ENCODE peak calls at places on chromosomes 3 and 15, in five cellular contexts. J, Q, R, C and E are unnamed samples.
A peak's percentile ranks its signal among the peaks of the same experiment; 100 is the strongest.

GRCh38 chr3:13493867-13494441 is 13.8 kb downstream of the HDAC11 start:
- DNase-seq in J (no peak), Q (no peak), R (no peak), C (no peak), E (no peak)

GRCh38 chr15:60729850-60730458 is 251.0 kb upstream of the ICE2 start:
- DNase-seq in J (no peak), Q (no peak), R (no peak), C (no peak), E (no peak)

GRCh38 chr15:67110958-67111864 is 45.8 kb downstream of the SMAD3 start:
- DNase-seq in J (no peak), Q (no peak), R (no peak), C (no peak), E (no peak)

GRCh38 chr3:130463221-130463620 is 53.8 kb upstream of the COL6A6 start:
- DNase-seq in J (no peak), Q (no peak), R (no peak), C (no peak), E (no peak)

GRCh38 chr15:64766041-64766440 is 9.3 kb downstream of the RBPMS2 start:
- DNase-seq in J (no peak), Q (no peak), R (no peak), C (no peak), E (no peak)

GRCh38 chr3:15499536-15499935 is 22.0 kb downstream of the COLQ start:
- DNase-seq in J (no peak), Q (no peak), R (no peak), C (no peak), E (no peak)

GRCh38 chr3:136659253-136659652 is 92.9 kb downstream of the STAG1 start:
- DNase-seq in J (peak; percentile 19), Q (no peak), R (no peak), C (peak; percentile 10), E (peak; percentile 91)

GRCh38 chr15:88812137-88812536 is 8.9 kb downstream of the ACAN start:
- DNase-seq in J (no peak), Q (no peak), R (no peak), C (no peak), E (no peak)

GRCh38 chr3:52023860-52024764 is 28.4 kb upstream of the RPL29 start:
- DNase-seq in J (no peak), Q (no peak), R (no peak), C (no peak), E (no peak)

GRCh38 chr15:95024388-95024787 is 793.0 kb downstream of the MCTP2 start:
- DNase-seq in J (no peak), Q (no peak), R (no peak), C (peak; percentile 36), E (peak; percentile 63)

DNA sequence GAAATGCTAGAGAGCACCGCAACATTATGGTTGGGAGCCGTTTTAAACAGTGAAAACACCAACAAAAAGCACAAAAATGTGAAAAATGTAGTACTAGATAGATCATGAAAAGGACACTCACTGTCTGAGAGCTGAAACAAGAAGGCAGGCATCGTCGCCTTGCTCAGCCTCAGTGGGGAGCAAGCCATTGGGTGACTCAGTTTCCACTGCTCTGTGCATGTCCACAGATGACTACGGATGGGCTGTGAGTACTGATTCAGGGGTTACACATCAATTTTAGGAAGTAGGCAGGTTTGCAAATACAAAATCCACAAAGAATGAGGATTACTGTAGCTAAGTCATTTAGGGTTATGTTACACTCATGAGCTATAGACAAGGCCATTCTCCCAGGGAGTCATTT is 10.8 kb downstream of the NOX5 start:
- DNase-seq in J (no peak), Q (no peak), R (no peak), C (no peak), E (no peak)
- H3K4me1 ChIP-seq in J (no peaks in the 10 kb centered on the region), Q (no peaks in the 10 kb centered on the region), R (no peaks in the 10 kb centered on the region), C (peaks cover 5% of the 10 kb centered on the region), E (no peaks in the 10 kb centered on the region)

DNA sequence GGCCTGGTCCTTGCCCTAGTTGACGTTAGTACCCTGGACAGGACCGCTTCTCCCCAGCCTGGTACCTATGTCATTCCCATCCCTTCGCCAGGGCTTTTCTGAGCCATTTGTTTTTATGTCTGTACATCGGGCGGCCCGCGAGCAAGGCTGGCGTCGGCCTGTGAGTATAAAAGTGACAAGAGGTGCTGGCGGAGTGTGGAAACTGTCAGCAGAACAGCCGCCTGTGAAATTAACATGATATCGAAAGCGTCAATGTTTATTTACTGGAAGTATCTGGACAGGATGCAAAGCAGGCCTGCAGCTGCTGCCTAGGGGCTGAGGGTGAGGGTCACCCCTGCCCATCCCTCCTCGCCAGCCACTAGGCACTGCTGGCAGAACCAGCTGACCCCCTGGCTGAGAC is 33.4 kb downstream of the LINGO1 start:
- DNase-seq in J (no peak), Q (no peak), R (no peak), C (no peak), E (no peak)
- H3K27ac ChIP-seq in J (no peak overlapping the region), Q (no peak overlapping the region), R (no peak overlapping the region), C (no peak overlapping the region), E (no peak overlapping the region)

DNA sequence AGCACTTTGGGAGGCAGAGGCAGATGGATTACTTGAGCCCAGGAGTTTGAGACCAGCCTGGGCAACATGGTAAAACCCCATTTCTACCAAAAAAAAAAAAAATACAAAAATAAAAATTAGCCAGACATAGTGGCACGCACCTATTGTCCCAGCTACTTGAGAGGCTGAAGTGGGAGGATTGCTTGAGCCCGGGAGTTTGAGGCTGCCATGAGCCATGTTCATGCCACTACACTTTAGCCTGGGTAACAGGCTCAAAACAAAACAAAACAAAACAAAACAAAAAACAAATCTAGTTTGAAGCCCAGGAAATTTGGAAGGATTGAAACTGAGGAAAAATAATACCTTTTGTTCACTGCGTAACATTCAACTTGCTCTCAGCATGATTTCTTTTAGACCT is 16.6 kb downstream of the TMOD3 start:
- DNase-seq in J (no peak), Q (no peak), R (no peak), C (peak; percentile 48), E (no peak)
- H3K4me1 ChIP-seq in J (peaks cover 5% of the 10 kb centered on the region), Q (peaks cover 43% of the 10 kb centered on the region), R (peaks cover 98% of the 10 kb centered on the region), C (peaks cover 99% of the 10 kb centered on the region), E (peaks cover 77% of the 10 kb centered on the region)

GRCh38 chr3:71582612-71583568 is 638 bp downstream of the FOXP1 start:
- DNase-seq in J (peak; percentile 75), Q (peak; percentile 78), R (peak; percentile 91), C (peak; percentile 56), E (peak; percentile 58)

GRCh38 chr3:71585126-71585525 is 1.6 kb upstream of the FOXP1 start:
- DNase-seq in J (no peak), Q (peak; percentile 17), R (no peak), C (peak; percentile 11), E (peak; percentile 18)

GRCh38 chr3:71583569-71584215 is at the start of gene FOXP1:
- DNase-seq in J (peak; percentile 79), Q (peak; percentile 78), R (peak; percentile 87), C (peak; percentile 87), E (peak; percentile 83)

GRCh38 chr3:71585891-71586809 is 2.6 kb upstream of the FOXP1 start:
- DNase-seq in J (peak; percentile 29), Q (peak; percentile 52), R (no peak), C (peak; percentile 46), E (peak; percentile 62)

DNA sequence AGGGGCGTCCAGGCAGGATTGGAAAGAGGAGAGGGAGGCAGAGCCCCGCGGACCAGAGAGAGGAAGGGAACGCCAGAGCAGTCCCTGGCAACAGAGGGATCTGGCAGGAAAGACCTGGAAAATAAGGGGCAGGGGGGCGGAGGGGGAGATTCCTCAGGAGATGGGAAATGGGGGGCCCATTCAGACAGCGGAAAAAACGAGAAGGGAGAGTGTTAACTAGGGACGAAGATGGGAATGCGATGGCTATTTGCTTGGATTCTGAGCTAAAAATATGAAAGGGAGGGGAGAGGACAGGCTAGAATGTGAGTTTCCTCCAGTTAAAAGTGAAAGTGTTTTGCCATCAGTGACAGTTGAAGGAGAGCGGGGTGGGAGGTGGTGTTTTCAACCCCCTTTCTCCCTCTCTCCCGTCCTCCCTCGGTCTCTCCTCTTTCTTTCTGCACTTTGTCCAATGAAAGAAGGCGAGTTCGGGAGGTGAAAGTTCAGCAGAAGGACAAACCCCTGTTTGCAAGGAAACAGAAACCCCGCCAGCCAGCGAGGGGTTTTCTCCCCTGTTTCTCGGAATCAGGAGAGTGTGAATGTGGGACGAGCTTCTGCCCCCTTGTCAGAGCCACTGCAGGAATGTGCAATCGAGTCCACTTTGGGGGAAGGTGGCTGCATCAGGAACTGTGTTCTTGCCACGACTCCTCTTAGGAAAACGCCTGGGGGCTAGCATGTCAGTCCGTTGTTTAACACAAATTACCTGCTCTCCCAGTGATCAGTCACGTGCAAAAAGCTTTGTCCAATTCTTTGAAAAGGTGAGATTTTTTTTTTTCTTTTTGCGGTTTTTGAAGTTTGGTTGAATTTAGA is 911 bp upstream of the FOXP1 start:
- DNase-seq in J (peak; percentile 41), Q (peak; percentile 54), R (peak; percentile 51), C (peak; percentile 41), E (peak; percentile 51)
- H3K27ac ChIP-seq in J (peak overlapping the region; percentile 89), Q (peak overlapping the region; percentile 85), R (peak overlapping the region; percentile 93), C (peak overlapping the region; percentile 100), E (peak overlapping the region; percentile 82)

DNA sequence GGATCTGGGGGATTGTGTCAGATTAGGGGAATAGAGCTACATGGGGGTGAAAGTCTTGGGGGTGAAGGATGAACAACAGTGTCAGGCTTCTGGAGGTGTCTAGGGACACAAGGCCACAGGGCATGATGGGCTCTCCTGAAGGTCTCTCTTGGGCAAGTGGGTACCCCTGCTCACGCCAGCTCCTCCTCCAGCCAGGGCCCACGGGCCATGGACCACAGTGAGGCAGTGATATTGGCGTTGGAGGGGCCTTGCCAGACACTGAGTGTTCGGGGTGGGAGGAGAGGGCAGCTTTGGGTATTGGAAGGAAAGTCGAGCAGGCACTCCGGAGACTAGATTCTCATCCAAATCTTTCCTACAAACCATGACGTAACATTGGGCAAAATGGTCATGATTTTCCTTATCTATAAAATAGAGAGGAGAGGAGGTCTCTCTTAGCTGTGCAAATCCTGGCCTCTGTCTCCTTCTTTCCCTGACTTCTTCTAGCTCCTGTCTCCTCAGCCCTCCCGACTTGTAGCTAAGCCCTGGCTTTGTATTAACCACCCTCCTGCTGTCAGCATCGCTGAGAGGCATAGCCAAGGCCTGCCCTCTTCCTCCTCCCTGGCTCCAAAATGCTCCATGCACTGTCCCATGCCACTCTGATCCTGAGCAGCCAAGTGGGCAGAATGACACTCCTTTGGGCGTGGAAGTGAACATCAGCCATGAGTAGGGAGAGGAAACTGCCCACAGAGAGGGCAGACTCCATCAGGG is 24.0 kb upstream of the SRP14 start:
- DNase-seq in J (no peak), Q (no peak), R (no peak), C (no peak), E (no peak)
- H3K4me1 ChIP-seq in J (peaks cover 21% of the 10 kb centered on the region), Q (peaks cover 10% of the 10 kb centered on the region), R (peaks cover 6% of the 10 kb centered on the region), C (peaks cover 43% of the 10 kb centered on the region), E (no peaks in the 10 kb centered on the region)

GRCh38 chr15:71127083-71127482 is 11.8 kb downstream of the THSD4 start:
- DNase-seq in J (no peak), Q (no peak), R (no peak), C (no peak), E (no peak)
- H3K27ac ChIP-seq in J (no peak overlapping the region), Q (no peak overlapping the region), R (no peak overlapping the region), C (no peak overlapping the region), E (no peak overlapping the region)

GRCh38 chr3:127754411-127755304 is 67.7 kb downstream of the MGLL start:
- DNase-seq in J (no peak), Q (no peak), R (peak; percentile 65), C (no peak), E (no peak)
- H3K4me1 ChIP-seq in J (peaks cover 23% of the 10 kb centered on the region), Q (no peaks in the 10 kb centered on the region), R (peaks cover 22% of the 10 kb centered on the region), C (peaks cover 20% of the 10 kb centered on the region), E (no peaks in the 10 kb centered on the region)

GRCh38 chr3:180610981-180611380 is 9.0 kb downstream of the TTC14 start:
- DNase-seq in J (no peak), Q (no peak), R (no peak), C (no peak), E (no peak)
- H3K27ac ChIP-seq in J (no peak overlapping the region), Q (no peak overlapping the region), R (no peak overlapping the region), C (no peak overlapping the region), E (no peak overlapping the region)

GRCh38 chr3:111598139-111598538 is 3.0 kb upstream of the ZBED2 start:
- DNase-seq in J (no peak), Q (no peak), R (no peak), C (no peak), E (no peak)
- H3K4me1 ChIP-seq in J (no peaks in the 10 kb centered on the region), Q (no peaks in the 10 kb centered on the region), R (no peaks in the 10 kb centered on the region), C (peaks cover 43% of the 10 kb centered on the region), E (no peaks in the 10 kb centered on the region)